ENCODE peak calls at places on chromosomes 1 and 21, in five cellular contexts. A is stimulated activated CD4-positive, alpha-beta T cell treated with anti-CD3 and anti-CD28 coated beads, Interleukin-12 subunit alpha, Interleukin-12 subunit beta, amount 100 ng/mL, for 4 hours; W is GM10248; N is SHP77; S is CD4-positive, alpha-beta memory T cell. J is an unnamed sample.
A peak's percentile ranks its signal among the peaks of the same experiment; 100 is the strongest.

GRCh38 chr1:6519935-6520621 is 28.6 kb upstream of the PLEKHG5 start:
- DNase-seq in A (no peak), S (no peak), N (no peak), W (no peak), J (peak; percentile 43)

GRCh38 chr1:175591083-175591743 is 152.2 kb downstream of the TNR start:
- DNase-seq in W (no peak), S (no peak), N (no peak), A (no peak), J (no peak)

GRCh38 chr21:15874610-15875009 is 144.8 kb downstream of the USP25 start:
- DNase-seq in N (no peak), S (no peak), W (no peak), A (no peak), J (no peak)

GRCh38 chr1:222335586-222335985 is 212.3 kb downstream of the HHIPL2 start:
- DNase-seq in N (no peak), S (no peak), A (no peak), W (no peak), J (no peak)

GRCh38 chr1:223727541-223727940 is 15.2 kb downstream of the CAPN2 start:
- DNase-seq in S (no peak), W (no peak), A (no peak), N (no peak), J (peak; percentile 76)

GRCh38 chr1:156894001-156894400 is 483 bp downstream of the PEAR1 start:
- DNase-seq in N (no peak), S (no peak), W (no peak), A (no peak), J (no peak)

GRCh38 chr1:224759570-224760562 is 143.7 kb downstream of the CNIH3 start:
- DNase-seq in A (no peak), W (no peak), S (no peak), N (no peak), J (no peak)

GRCh38 chr1:162060314-162060713 is 9.2 kb upstream of the NOS1AP start:
- DNase-seq in A (no peak), W (no peak), N (no peak), S (no peak), J (no peak)

GRCh38 chr1:37478890-37479254 is 4.5 kb downstream of the ZC3H12A start:
- DNase-seq in A (no peak), N (no peak), W (no peak), S (peak; percentile 74), J (no peak)

GRCh38 chr1:109619655-109620395 is at the start of gene AMPD2:
- DNase-seq in A (peak; percentile 74), W (peak; percentile 91), S (peak; percentile 78), N (peak; percentile 64), J (peak; percentile 75)

GRCh38 chr1:208513799-208514198 is 269.6 kb upstream of the PLXNA2 start:
- DNase-seq in S (no peak), A (no peak), N (no peak), W (no peak), J (no peak)